ENCODE peak calls at places on chromosomes 16 and 17, in six cellular contexts. G is WTC11, Z is cardiac muscle cell, A is tibial nerve, N is thoracic aorta, B is right atrium auricular region. P is an unnamed sample.
A peak's percentile ranks its signal among the peaks of the same experiment; 100 is the strongest.

GRCh38 chr17:1379208-1379929 is 20.7 kb downstream of the YWHAE start:
- DNase-seq in G (no peak), Z (no peak), A (no peak), N (no peak), B (no peak), P (no peak)

GRCh38 chr16:55370762-55371482 is 46.9 kb downstream of the IRX6 start:
- DNase-seq in G (peak; percentile 73), Z (peak; percentile 78), A (peak; percentile 51), N (peak; percentile 13), B (peak; percentile 84), P (peak; percentile 24)

GRCh38 chr16:24668481-24669001 is 60.9 kb upstream of the TNRC6A start:
- DNase-seq in G (no peak), Z (no peak), A (peak; percentile 18), N (peak; percentile 16), B (no peak), P (no peak)

GRCh38 chr16:86661715-86662114 is 83.4 kb downstream of the FOXL1 start:
- DNase-seq in G (no peak), Z (peak; percentile 37), A (no peak), N (no peak), B (no peak), P (peak; percentile 18)

GRCh38 chr17:8821446-8822105 is 22.4 kb upstream of the MFSD6L start:
- DNase-seq in G (no peak), Z (no peak), A (no peak), N (no peak), B (peak; percentile 46), P (no peak)

GRCh38 chr16:56956076-56956475 is 5.7 kb upstream of the CETP start:
- DNase-seq in G (no peak), Z (no peak), A (no peak), N (no peak), B (no peak), P (no peak)

GRCh38 chr16:50884066-50884860 is 142.4 kb downstream of the CYLD start:
- DNase-seq in G (peak; percentile 87), Z (no peak), A (no peak), N (no peak), B (peak; percentile 5), P (no peak)

GRCh38 chr16:28098171-28098958 is 34.9 kb upstream of the GSG1L start:
- DNase-seq in G (no peak), Z (no peak), A (no peak), N (no peak), B (no peak), P (no peak)

GRCh38 chr16:70576431-70577255 is 53.0 kb downstream of the SF3B3 start:
- DNase-seq in G (no peak), Z (no peak), A (no peak), N (no peak), B (no peak), P (peak; percentile 83)

GRCh38 chr16:2954647-2955381 is 9.3 kb upstream of the KREMEN2 start:
- DNase-seq in G (no peak), Z (no peak), A (no peak), N (no peak), B (no peak), P (no peak)

GRCh38 chr16:85104147-85104546 is 8.1 kb downstream of the CIBAR2 start:
- DNase-seq in G (no peak), Z (no peak), A (no peak), N (no peak), B (no peak), P (no peak)

GRCh38 chr17:79026345-79027273 is 2.6 kb downstream of the C1QTNF1 start:
- DNase-seq in G (no peak), Z (no peak), A (no peak), N (no peak), B (no peak), P (peak; percentile 84)

GRCh38 chr16:31184888-31185287 is 4.9 kb downstream of the FUS start:
- DNase-seq in G (no peak), Z (no peak), A (no peak), N (no peak), B (no peak), P (no peak)

GRCh38 chr17:6327007-6327406 is 107.9 kb downstream of the AIPL1 start:
- DNase-seq in G (peak; percentile 37), Z (no peak), A (no peak), N (no peak), B (no peak), P (no peak)

GRCh38 chr17:7855643-7856080 is 796 bp downstream of the TMEM88 start:
- DNase-seq in G (no peak), Z (no peak), A (no peak), N (no peak), B (no peak), P (no peak)

GRCh38 chr16:69187891-69188451 is 1.0 kb downstream of the SNTB2 start:
- DNase-seq in G (peak; percentile 21), Z (peak; percentile 66), A (peak; percentile 48), N (no peak), B (peak; percentile 70), P (peak; percentile 39)

GRCh38 chr16:9602201-9602600 is 510.8 kb downstream of the HAPSTR1 start:
- DNase-seq in G (no peak), Z (no peak), A (no peak), N (no peak), B (no peak), P (no peak)

GRCh38 chr16:81707411-81708321 is 71.4 kb upstream of the PLCG2 start:
- DNase-seq in G (no peak), Z (no peak), A (no peak), N (no peak), B (no peak), P (peak; percentile 39)

GRCh38 chr17:37743875-37744632 is 805 bp downstream of the HNF1B start:
- DNase-seq in G (peak; percentile 54), Z (peak; percentile 47), A (no peak), N (no peak), B (no peak), P (no peak)

GRCh38 chr17:34562387-34562786 is 17.0 kb upstream of the TMEM132E start:
- DNase-seq in G (peak; percentile 48), Z (no peak), A (no peak), N (no peak), B (no peak), P (no peak)

GRCh38 chr17:9865585-9865984 is 39.5 kb downstream of the RCVRN start:
- DNase-seq in G (no peak), Z (no peak), A (no peak), N (no peak), B (no peak), P (peak; percentile 6)

DNA sequence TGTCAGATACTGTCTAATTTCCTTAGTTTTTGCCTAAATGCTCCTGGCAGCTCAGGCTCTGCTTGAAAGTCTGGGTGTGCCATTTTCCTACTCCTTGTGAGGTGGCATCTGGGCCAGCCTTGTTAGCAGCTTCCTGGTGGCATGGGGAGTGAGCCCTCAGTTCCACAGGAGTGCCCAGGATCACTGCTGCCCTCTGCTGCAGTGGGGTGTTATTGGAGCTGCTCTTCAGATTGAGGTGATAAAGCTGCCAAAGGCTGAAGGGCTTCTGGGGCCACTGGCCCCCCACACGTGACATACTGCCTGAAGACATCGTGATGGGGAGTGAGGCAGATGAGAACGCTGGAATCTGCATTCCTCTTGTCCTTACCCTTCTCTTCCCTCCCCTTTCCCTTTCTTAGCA is 27.4 kb downstream of the CEP95 start:
- DNase-seq in G (no peak), Z (no peak), A (no peak), N (no peak), B (no peak), P (no peak)
- TF ChIP-seq CTCF in G (no peak), Z (peak; percentile 13), A (no peak), N (no peak), B (no peak), P (peak; percentile 16)

DNA sequence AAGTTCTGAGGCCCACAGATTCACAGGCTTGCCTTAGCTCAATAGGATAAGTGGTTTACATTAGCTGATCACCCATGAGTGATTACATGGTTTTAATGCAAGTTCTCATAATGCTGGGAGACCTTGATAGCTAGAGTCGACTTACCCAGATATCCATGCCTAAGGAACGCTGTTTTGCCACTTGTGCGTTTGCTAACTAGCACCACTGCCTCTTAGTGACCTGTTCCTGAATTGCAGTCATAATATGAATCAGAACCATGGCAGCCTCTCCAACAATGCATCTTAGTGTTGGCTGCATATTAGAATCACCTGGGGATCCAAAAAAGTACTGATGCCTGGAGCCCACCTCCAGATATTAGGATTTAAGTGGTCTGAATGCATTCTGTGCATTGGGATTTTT is 251.1 kb upstream of the CDH5 start:
- DNase-seq in G (no peak), Z (no peak), A (no peak), N (no peak), B (no peak), P (no peak)
- TF ChIP-seq CTCF in G (peak; percentile 27), Z (no peak), A (no peak), N (no peak), B (no peak), P (no peak)

DNA sequence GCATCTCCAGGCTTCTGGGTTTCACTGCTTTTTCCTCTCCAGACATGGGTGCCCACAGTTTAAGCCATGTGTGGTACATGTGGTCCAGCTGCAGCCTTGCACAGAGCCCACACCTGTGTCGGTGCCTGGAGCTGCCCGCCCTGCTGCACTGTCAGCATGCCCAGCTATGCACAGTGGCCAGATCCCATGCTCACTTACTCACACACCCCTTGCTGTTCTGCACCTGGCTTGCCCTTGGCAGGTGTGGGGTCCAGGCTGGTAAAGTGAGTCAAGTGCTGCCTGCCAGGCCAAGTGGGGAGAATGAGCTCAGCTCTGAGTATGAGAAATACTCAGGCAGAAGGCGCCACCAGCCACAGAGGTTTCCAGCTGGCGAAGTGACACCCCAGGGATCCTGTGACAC is 739.9 kb downstream of the CDH11 start:
- DNase-seq in G (no peak), Z (no peak), A (no peak), N (no peak), B (no peak), P (no peak)
- TF ChIP-seq CTCF in G (no peak), Z (no peak), A (no peak), N (no peak), B (no peak), P (no peak)

GRCh38 chr17:70251704-70252103 is 82.4 kb downstream of the KCNJ2 start:
- DNase-seq in G (no peak), Z (no peak), A (no peak), N (no peak), B (no peak), P (no peak)
- TF ChIP-seq CTCF in G (no peak), Z (no peak), A (no peak), N (no peak), B (no peak), P (no peak)

DNA sequence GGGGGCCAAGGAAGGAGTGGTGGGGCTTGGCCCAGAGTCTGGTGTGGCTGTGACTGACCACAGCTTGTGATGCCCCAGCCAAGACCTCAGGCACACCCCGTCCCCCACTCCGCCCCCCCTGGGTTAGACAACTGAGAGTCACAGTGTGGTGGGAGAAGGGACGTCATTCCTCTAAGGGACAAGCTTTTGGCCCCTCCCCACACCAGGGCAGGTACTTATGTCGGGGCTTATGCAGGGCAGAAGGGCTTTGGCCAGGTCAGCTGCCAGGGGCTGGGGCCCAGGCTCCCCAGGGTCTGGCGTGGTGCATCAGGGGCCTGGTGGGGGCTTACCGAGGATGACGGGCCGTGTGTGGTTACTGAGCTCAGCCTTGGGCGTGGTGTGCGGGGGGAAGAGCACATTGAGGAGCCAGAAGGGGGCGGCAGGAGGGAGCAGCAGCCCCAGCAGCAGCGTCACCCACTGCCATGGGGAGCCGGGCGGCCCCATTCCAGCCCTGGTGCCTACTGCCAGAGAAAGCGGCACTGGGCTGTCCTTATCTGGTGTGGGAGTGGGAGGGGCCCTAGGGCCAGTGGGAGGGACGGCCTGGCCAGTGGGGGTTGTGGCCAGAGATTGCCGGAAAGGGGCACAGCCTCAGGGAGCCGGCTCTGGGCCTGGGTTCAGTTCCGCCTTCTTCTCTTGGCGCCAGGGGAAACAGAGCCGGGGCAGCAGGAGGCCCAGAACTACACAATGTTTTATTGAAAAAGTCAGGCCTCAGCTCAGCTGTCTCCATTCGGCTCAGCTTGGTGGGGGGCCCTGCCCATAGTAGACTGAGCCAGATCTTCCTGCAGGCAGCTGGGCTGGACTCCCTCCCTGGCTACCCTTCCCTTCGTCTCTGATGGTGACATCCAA is at the start of gene LCAT:
- DNase-seq in G (no peak), Z (no peak), A (peak; percentile 56), N (no peak), B (peak; percentile 79), P (no peak)
- TF ChIP-seq CTCF in G (no peak), Z (no peak), A (no peak), N (no peak), B (no peak), P (no peak)

P was measured in fibroblast of pulmonary artery.